ENCODE peak calls at places on chromosome 13, in six cellular contexts. R, I, K, A, J and W are unnamed samples.
A peak's percentile ranks its signal among the peaks of the same experiment; 100 is the strongest.

GRCh38 chr13:21625366-21625765 is 21.4 kb upstream of the MICU2 start:
- DNase-seq in R (no peak), I (no peak), K (no peak), A (no peak), J (peak; percentile 52), W (no peak)

GRCh38 chr13:39590466-39591036 is 12.4 kb downstream of the LHFPL6 start:
- DNase-seq in R (no peak), I (no peak), K (no peak), A (no peak), J (no peak), W (no peak)

GRCh38 chr13:98549728-98550317 is 27.1 kb downstream of the STK24 start:
- DNase-seq in R (no peak), I (no peak), K (no peak), A (no peak), J (peak; percentile 60), W (no peak)

GRCh38 chr13:35549481-35549880 is 73.0 kb upstream of the MAB21L1 start:
- DNase-seq in R (peak; percentile 54), I (no peak), K (no peak), A (no peak), J (peak; percentile 43), W (no peak)

GRCh38 chr13:36887758-36888521 is 32.1 kb downstream of the SMAD9 start:
- DNase-seq in R (no peak), I (no peak), K (no peak), A (no peak), J (no peak), W (no peak)

GRCh38 chr13:94129490-94129894 is 350.0 kb downstream of the DCT start:
- DNase-seq in R (no peak), I (no peak), K (no peak), A (no peak), J (peak; percentile 18), W (no peak)

GRCh38 chr13:65844266-65844841 is 1385.8 kb downstream of the PCDH9 start:
- DNase-seq in R (no peak), I (no peak), K (no peak), A (no peak), J (no peak), W (no peak)

GRCh38 chr13:32381539-32381938 is 46.4 kb downstream of the N4BP2L1 start:
- DNase-seq in R (peak; percentile 3), I (no peak), K (peak; percentile 49), A (no peak), J (peak; percentile 37), W (no peak)

GRCh38 chr13:114005206-114005720 is 31.4 kb upstream of the C13orf46 start:
- DNase-seq in R (no peak), I (no peak), K (no peak), A (no peak), J (no peak), W (no peak)

GRCh38 chr13:43861863-43862262 is 17.7 kb downstream of the CCDC122 start:
- DNase-seq in R (no peak), I (no peak), K (no peak), A (no peak), J (no peak), W (no peak)

GRCh38 chr13:26710166-26710565 is 50.4 kb downstream of the GPR12 start:
- DNase-seq in R (no peak), I (no peak), K (no peak), A (no peak), J (no peak), W (no peak)

GRCh38 chr13:48233886-48234488 is 981 bp downstream of the ITM2B start:
- DNase-seq in R (no peak), I (no peak), K (no peak), A (no peak), J (peak; percentile 61), W (no peak)

GRCh38 chr13:79679334-79679733 is 198.4 kb downstream of the NDFIP2 start:
- DNase-seq in R (peak; percentile 25), I (peak; percentile 76), K (peak; percentile 92), A (peak; percentile 26), J (peak; percentile 70), W (peak; percentile 53)

GRCh38 chr13:27712421-27712820 is 79.9 kb upstream of the GSX1 start:
- DNase-seq in R (no peak), I (no peak), K (peak; percentile 34), A (no peak), J (no peak), W (peak; percentile 20)

GRCh38 chr13:28532226-28533048 is 37.5 kb upstream of the FLT1 start:
- DNase-seq in R (no peak), I (no peak), K (peak; percentile 57), A (no peak), J (no peak), W (no peak)

GRCh38 chr13:47893527-47893926 is 107.5 kb downstream of the SUCLA2 start:
- DNase-seq in R (no peak), I (no peak), K (no peak), A (no peak), J (no peak), W (no peak)

GRCh38 chr13:20702945-20703784 is at the start of gene IL17D:
- DNase-seq in R (no peak), I (no peak), K (peak; percentile 56), A (no peak), J (no peak), W (peak; percentile 51)

GRCh38 chr13:20801704-20802103 is 27.9 kb upstream of the EEF1AKMT1 start:
- DNase-seq in R (no peak), I (no peak), K (no peak), A (no peak), J (no peak), W (no peak)

GRCh38 chr13:113338451-113338850 is 25.5 kb downstream of the GRTP1 start:
- DNase-seq in R (no peak), I (no peak), K (no peak), A (no peak), J (no peak), W (no peak)

GRCh38 chr13:32894589-32895001 is 121.6 kb upstream of the KL start:
- DNase-seq in R (peak; percentile 56), I (no peak), K (no peak), A (no peak), J (peak; percentile 74), W (no peak)

GRCh38 chr13:44713793-44714469 is 137.8 kb upstream of the TSC22D1 start:
- DNase-seq in R (peak; percentile 82), I (no peak), K (no peak), A (peak; percentile 84), J (peak; percentile 94), W (no peak)

GRCh38 chr13:32010137-32010536 is 21.4 kb upstream of the FRY start:
- DNase-seq in R (no peak), I (no peak), K (no peak), A (no peak), J (peak; percentile 31), W (no peak)

DNA sequence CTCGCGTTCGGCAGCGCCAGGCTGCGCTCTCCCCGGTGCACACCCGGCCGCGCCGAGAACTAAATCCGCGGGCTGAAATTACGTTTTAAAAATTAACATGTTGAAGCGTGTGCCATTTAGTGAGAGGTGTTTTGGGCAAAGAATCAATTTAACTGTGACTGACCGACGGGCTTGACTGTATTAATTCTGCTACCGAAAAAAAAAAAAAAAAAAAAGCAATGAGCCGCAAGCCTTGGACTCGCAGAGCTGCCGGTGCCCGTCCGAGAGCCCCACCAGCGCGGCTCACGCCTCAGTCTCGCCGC is 9.6 kb upstream of the SOX1 start:
- DNase-seq in R (no peak), I (no peak), K (no peak), A (no peak), J (no peak), W (no peak)
- H3K4me3 ChIP-seq in R (no peak overlapping the region), I (no peak overlapping the region), K (no peak overlapping the region), A (no peak overlapping the region), J (no peak overlapping the region), W (no peak overlapping the region)

DNA sequence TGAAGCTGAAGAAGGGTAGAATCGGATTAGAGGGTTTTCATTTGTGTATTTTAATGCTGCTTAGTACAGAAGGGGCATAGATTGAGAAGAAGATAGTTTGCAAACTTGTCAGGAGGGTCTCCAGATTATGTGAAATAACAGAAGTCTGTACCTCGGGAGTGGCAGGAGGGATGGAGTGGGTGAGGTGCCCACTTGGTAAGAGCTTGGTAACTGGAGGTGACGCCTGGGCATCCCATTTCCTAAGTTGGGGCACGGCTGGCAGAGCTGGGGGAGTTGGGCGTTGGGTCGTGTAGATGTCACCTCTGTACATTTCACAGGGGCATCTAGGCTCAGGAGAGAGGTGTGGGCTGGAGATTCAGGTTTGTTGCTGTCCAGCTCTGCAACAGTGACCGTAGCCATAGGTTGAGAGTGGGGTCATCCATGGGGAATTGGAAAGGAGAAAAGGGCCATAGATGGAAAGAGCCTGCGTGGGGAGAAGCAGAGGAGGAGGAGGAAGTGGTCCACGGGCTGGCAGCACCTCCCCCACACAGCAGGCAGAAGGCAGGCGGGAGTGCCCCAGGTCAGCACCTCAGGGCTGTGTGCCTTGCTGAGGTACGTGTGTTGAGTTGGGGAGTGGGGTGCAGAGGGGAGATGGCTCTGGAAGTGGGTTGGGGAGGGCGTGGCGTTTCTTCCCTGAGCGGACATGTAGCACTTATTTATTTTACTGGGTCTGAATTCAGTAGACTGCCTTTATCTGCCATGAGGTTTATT is 31.2 kb downstream of the MPHOSPH8 start:
- DNase-seq in R (no peak), I (no peak), K (no peak), A (no peak), J (no peak), W (no peak)
- H3K4me3 ChIP-seq in R (no peak overlapping the region), I (no peak overlapping the region), K (no peak overlapping the region), A (no peak overlapping the region), J (no peak overlapping the region), W (no peak overlapping the region)

GRCh38 chr13:106373989-106374572 is 161.4 kb downstream of the EFNB2 start:
- DNase-seq in R (peak; percentile 68), I (no peak), K (no peak), A (no peak), J (peak; percentile 73), W (peak; percentile 80)

GRCh38 chr13:106374631-106375030 is 160.8 kb downstream of the EFNB2 start:
- DNase-seq in R (no peak), I (no peak), K (no peak), A (no peak), J (no peak), W (no peak)

GRCh38 chr13:106372199-106373160 is 163.0 kb downstream of the EFNB2 start:
- DNase-seq in R (no peak), I (no peak), K (no peak), A (no peak), J (peak; percentile 54), W (no peak)

GRCh38 chr13:106375085-106375484 is 160.4 kb downstream of the EFNB2 start:
- DNase-seq in R (no peak), I (no peak), K (no peak), A (no peak), J (no peak), W (no peak)

DNA sequence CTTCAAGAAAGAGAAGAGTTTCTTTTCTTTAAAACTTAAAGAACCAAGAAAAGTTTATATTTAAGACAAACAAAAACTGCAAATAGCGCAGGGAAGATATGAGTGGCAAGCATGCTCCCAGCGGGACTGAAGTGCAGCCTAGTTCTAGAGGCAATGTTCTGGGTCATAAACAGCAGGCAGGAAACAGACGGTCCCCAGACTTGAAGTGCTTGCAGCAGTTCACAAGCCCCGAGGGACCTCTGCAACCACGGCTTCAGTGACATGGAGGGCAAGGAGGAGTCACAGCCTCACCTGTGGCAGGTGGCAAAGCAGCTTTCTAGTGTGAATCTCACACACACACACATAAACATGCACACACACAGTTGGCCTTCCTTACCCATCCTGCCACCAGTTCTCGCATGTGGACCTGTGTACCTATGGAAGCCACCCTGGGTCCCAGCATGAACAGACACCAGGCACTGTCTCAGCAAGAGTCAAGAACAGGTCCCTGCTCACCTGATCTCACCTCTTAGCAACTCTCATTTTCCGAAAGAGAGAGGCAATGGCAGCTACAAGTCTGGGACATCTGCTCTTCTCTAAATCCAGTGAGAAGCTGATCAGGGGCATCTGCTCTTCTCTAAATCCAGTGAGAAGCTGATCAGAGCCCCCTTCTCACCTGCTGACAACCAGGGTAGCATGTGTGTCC is 162.0 kb downstream of the EFNB2 start:
- DNase-seq in R (no peak), I (no peak), K (no peak), A (no peak), J (no peak), W (peak; percentile 40)
- H3K4me3 ChIP-seq in R (no peak overlapping the region), I (no peak overlapping the region), K (no peak overlapping the region), A (no peak overlapping the region), J (no peak overlapping the region), W (no peak overlapping the region)

GRCh38 chr13:30985637-30986205 is 53.3 kb downstream of the TEX26 start:
- DNase-seq in R (peak; percentile 36), I (no peak), K (no peak), A (no peak), J (peak; percentile 79), W (no peak)
- H3K4me3 ChIP-seq in R (no peak overlapping the region), I (no peak overlapping the region), K (no peak overlapping the region), A (no peak overlapping the region), J (no peak overlapping the region), W (no peak overlapping the region)